ENCODE peak calls at places on chromosome 3, in ten cellular contexts. One of them, this sample, is unnamed.

GRCh38 chr3:197000211-197000610 is 29.4 kb downstream of the MELTF start:
- DNase-seq in body of pancreas: peak
- DNase-seq in SK-N-SH: no peak
- DNase-seq in CD8-positive, alpha-beta T cell: no peak
- DNase-seq in astrocyte: no peak
- DNase-seq in activated T-cell treated with anti-CD3 and anti-CD28 coated beads, Interleukin-2, amount 50 U/mL, for 1 hour: no peak
- DNase-seq in activated gamma-delta T cell treated with Interleukin-2 at 50 U/mL for 16 hours: no peak
- DNase-seq in stimulated activated CD4-positive, alpha-beta T cell treated with anti-CD3 and anti-CD28 coated beads, Interleukin-2, amount 100 ng/mL, for 48 hours: no peak
- DNase-seq in IMR-90: peak
- DNase-seq in NCI-H1092: no peak
- DNase-seq in this sample: no peak

GRCh38 chr3:190533511-190534282 is 19.8 kb downstream of the IL1RAP start:
- DNase-seq in body of pancreas: peak
- DNase-seq in SK-N-SH: no peak
- DNase-seq in CD8-positive, alpha-beta T cell: no peak
- DNase-seq in astrocyte: peak
- DNase-seq in activated T-cell treated with anti-CD3 and anti-CD28 coated beads, Interleukin-2, amount 50 U/mL, for 1 hour: no peak
- DNase-seq in activated gamma-delta T cell treated with Interleukin-2 at 50 U/mL for 16 hours: no peak
- DNase-seq in stimulated activated CD4-positive, alpha-beta T cell treated with anti-CD3 and anti-CD28 coated beads, Interleukin-2, amount 100 ng/mL, for 48 hours: no peak
- DNase-seq in IMR-90: peak
- DNase-seq in NCI-H1092: no peak
- DNase-seq in this sample: no peak

GRCh38 chr3:177284383-177284881 is 87.2 kb upstream of the TBL1XR1 start:
- DNase-seq in body of pancreas: peak
- DNase-seq in SK-N-SH: no peak
- DNase-seq in CD8-positive, alpha-beta T cell: no peak
- DNase-seq in astrocyte: peak
- DNase-seq in activated T-cell treated with anti-CD3 and anti-CD28 coated beads, Interleukin-2, amount 50 U/mL, for 1 hour: peak
- DNase-seq in activated gamma-delta T cell treated with Interleukin-2 at 50 U/mL for 16 hours: no peak
- DNase-seq in stimulated activated CD4-positive, alpha-beta T cell treated with anti-CD3 and anti-CD28 coated beads, Interleukin-2, amount 100 ng/mL, for 48 hours: peak
- DNase-seq in IMR-90: peak
- DNase-seq in NCI-H1092: no peak
- DNase-seq in this sample: no peak

GRCh38 chr3:41198526-41198925 is 779 bp upstream of the CTNNB1 start:
- DNase-seq in body of pancreas: peak
- DNase-seq in SK-N-SH: no peak
- DNase-seq in CD8-positive, alpha-beta T cell: peak
- DNase-seq in astrocyte: peak
- DNase-seq in activated T-cell treated with anti-CD3 and anti-CD28 coated beads, Interleukin-2, amount 50 U/mL, for 1 hour: no peak
- DNase-seq in activated gamma-delta T cell treated with Interleukin-2 at 50 U/mL for 16 hours: no peak
- DNase-seq in stimulated activated CD4-positive, alpha-beta T cell treated with anti-CD3 and anti-CD28 coated beads, Interleukin-2, amount 100 ng/mL, for 48 hours: no peak
- DNase-seq in IMR-90: no peak
- DNase-seq in NCI-H1092: peak
- DNase-seq in this sample: no peak

GRCh38 chr3:71813704-71814103 is 28.8 kb upstream of the PROK2 start:
- DNase-seq in body of pancreas: no peak
- DNase-seq in SK-N-SH: no peak
- DNase-seq in CD8-positive, alpha-beta T cell: no peak
- DNase-seq in astrocyte: no peak
- DNase-seq in activated T-cell treated with anti-CD3 and anti-CD28 coated beads, Interleukin-2, amount 50 U/mL, for 1 hour: no peak
- DNase-seq in activated gamma-delta T cell treated with Interleukin-2 at 50 U/mL for 16 hours: no peak
- DNase-seq in stimulated activated CD4-positive, alpha-beta T cell treated with anti-CD3 and anti-CD28 coated beads, Interleukin-2, amount 100 ng/mL, for 48 hours: no peak
- DNase-seq in IMR-90: no peak
- DNase-seq in NCI-H1092: no peak
- DNase-seq in this sample: no peak

GRCh38 chr3:153051427-153052095 is 110.5 kb upstream of the RAP2B start:
- DNase-seq in body of pancreas: no peak
- DNase-seq in SK-N-SH: no peak
- DNase-seq in CD8-positive, alpha-beta T cell: no peak
- DNase-seq in astrocyte: peak
- DNase-seq in activated T-cell treated with anti-CD3 and anti-CD28 coated beads, Interleukin-2, amount 50 U/mL, for 1 hour: no peak
- DNase-seq in activated gamma-delta T cell treated with Interleukin-2 at 50 U/mL for 16 hours: no peak
- DNase-seq in stimulated activated CD4-positive, alpha-beta T cell treated with anti-CD3 and anti-CD28 coated beads, Interleukin-2, amount 100 ng/mL, for 48 hours: no peak
- DNase-seq in IMR-90: peak
- DNase-seq in NCI-H1092: no peak
- DNase-seq in this sample: no peak

GRCh38 chr3:160459450-160459970 is 9.9 kb upstream of the TRIM59 start:
- DNase-seq in body of pancreas: no peak
- DNase-seq in SK-N-SH: no peak
- DNase-seq in CD8-positive, alpha-beta T cell: no peak
- DNase-seq in astrocyte: no peak
- DNase-seq in activated T-cell treated with anti-CD3 and anti-CD28 coated beads, Interleukin-2, amount 50 U/mL, for 1 hour: no peak
- DNase-seq in activated gamma-delta T cell treated with Interleukin-2 at 50 U/mL for 16 hours: no peak
- DNase-seq in stimulated activated CD4-positive, alpha-beta T cell treated with anti-CD3 and anti-CD28 coated beads, Interleukin-2, amount 100 ng/mL, for 48 hours: no peak
- DNase-seq in IMR-90: no peak
- DNase-seq in NCI-H1092: no peak
- DNase-seq in this sample: no peak

GRCh38 chr3:184218814-184219213 is 10.6 kb upstream of the VWA5B2 start:
- DNase-seq in body of pancreas: no peak
- DNase-seq in SK-N-SH: no peak
- DNase-seq in CD8-positive, alpha-beta T cell: no peak
- DNase-seq in astrocyte: no peak
- DNase-seq in activated T-cell treated with anti-CD3 and anti-CD28 coated beads, Interleukin-2, amount 50 U/mL, for 1 hour: no peak
- DNase-seq in activated gamma-delta T cell treated with Interleukin-2 at 50 U/mL for 16 hours: no peak
- DNase-seq in stimulated activated CD4-positive, alpha-beta T cell treated with anti-CD3 and anti-CD28 coated beads, Interleukin-2, amount 100 ng/mL, for 48 hours: no peak
- DNase-seq in IMR-90: no peak
- DNase-seq in NCI-H1092: no peak
- DNase-seq in this sample: no peak

GRCh38 chr3:134350266-134350665 is 24.0 kb downstream of the AMOTL2 start:
- DNase-seq in body of pancreas: no peak
- DNase-seq in SK-N-SH: no peak
- DNase-seq in CD8-positive, alpha-beta T cell: no peak
- DNase-seq in astrocyte: no peak
- DNase-seq in activated T-cell treated with anti-CD3 and anti-CD28 coated beads, Interleukin-2, amount 50 U/mL, for 1 hour: no peak
- DNase-seq in activated gamma-delta T cell treated with Interleukin-2 at 50 U/mL for 16 hours: no peak
- DNase-seq in stimulated activated CD4-positive, alpha-beta T cell treated with anti-CD3 and anti-CD28 coated beads, Interleukin-2, amount 100 ng/mL, for 48 hours: no peak
- DNase-seq in IMR-90: no peak
- DNase-seq in NCI-H1092: no peak
- DNase-seq in this sample: no peak

GRCh38 chr3:14869877-14870563 is 51.3 kb downstream of the FGD5 start:
- DNase-seq in body of pancreas: no peak
- DNase-seq in SK-N-SH: no peak
- DNase-seq in CD8-positive, alpha-beta T cell: no peak
- DNase-seq in astrocyte: no peak
- DNase-seq in activated T-cell treated with anti-CD3 and anti-CD28 coated beads, Interleukin-2, amount 50 U/mL, for 1 hour: no peak
- DNase-seq in activated gamma-delta T cell treated with Interleukin-2 at 50 U/mL for 16 hours: no peak
- DNase-seq in stimulated activated CD4-positive, alpha-beta T cell treated with anti-CD3 and anti-CD28 coated beads, Interleukin-2, amount 100 ng/mL, for 48 hours: no peak
- DNase-seq in IMR-90: no peak
- DNase-seq in NCI-H1092: no peak
- DNase-seq in this sample: no peak

GRCh38 chr3:141959531-141959920 is 83.1 kb downstream of the ATP1B3 start:
- DNase-seq in body of pancreas: no peak
- DNase-seq in SK-N-SH: no peak
- DNase-seq in CD8-positive, alpha-beta T cell: no peak
- DNase-seq in astrocyte: no peak
- DNase-seq in activated T-cell treated with anti-CD3 and anti-CD28 coated beads, Interleukin-2, amount 50 U/mL, for 1 hour: no peak
- DNase-seq in activated gamma-delta T cell treated with Interleukin-2 at 50 U/mL for 16 hours: no peak
- DNase-seq in stimulated activated CD4-positive, alpha-beta T cell treated with anti-CD3 and anti-CD28 coated beads, Interleukin-2, amount 100 ng/mL, for 48 hours: no peak
- DNase-seq in IMR-90: no peak
- DNase-seq in NCI-H1092: no peak
- DNase-seq in this sample: no peak

GRCh38 chr3:78867409-78868372 is 900.1 kb downstream of the ROBO1 start:
- DNase-seq in body of pancreas: no peak
- DNase-seq in SK-N-SH: no peak
- DNase-seq in CD8-positive, alpha-beta T cell: no peak
- DNase-seq in astrocyte: peak
- DNase-seq in activated T-cell treated with anti-CD3 and anti-CD28 coated beads, Interleukin-2, amount 50 U/mL, for 1 hour: no peak
- DNase-seq in activated gamma-delta T cell treated with Interleukin-2 at 50 U/mL for 16 hours: no peak
- DNase-seq in stimulated activated CD4-positive, alpha-beta T cell treated with anti-CD3 and anti-CD28 coated beads, Interleukin-2, amount 100 ng/mL, for 48 hours: no peak
- DNase-seq in IMR-90: peak
- DNase-seq in NCI-H1092: no peak
- DNase-seq in this sample: no peak

GRCh38 chr3:169295126-169295525 is 368.4 kb downstream of the MECOM start:
- DNase-seq in body of pancreas: no peak
- DNase-seq in SK-N-SH: no peak
- DNase-seq in CD8-positive, alpha-beta T cell: no peak
- DNase-seq in astrocyte: no peak
- DNase-seq in activated T-cell treated with anti-CD3 and anti-CD28 coated beads, Interleukin-2, amount 50 U/mL, for 1 hour: no peak
- DNase-seq in activated gamma-delta T cell treated with Interleukin-2 at 50 U/mL for 16 hours: no peak
- DNase-seq in stimulated activated CD4-positive, alpha-beta T cell treated with anti-CD3 and anti-CD28 coated beads, Interleukin-2, amount 100 ng/mL, for 48 hours: no peak
- DNase-seq in IMR-90: peak
- DNase-seq in NCI-H1092: no peak
- DNase-seq in this sample: no peak

GRCh38 chr3:123749716-123750115 is 134.4 kb downstream of the MYLK start:
- DNase-seq in body of pancreas: no peak
- DNase-seq in SK-N-SH: no peak
- DNase-seq in CD8-positive, alpha-beta T cell: no peak
- DNase-seq in astrocyte: peak
- DNase-seq in activated T-cell treated with anti-CD3 and anti-CD28 coated beads, Interleukin-2, amount 50 U/mL, for 1 hour: no peak
- DNase-seq in activated gamma-delta T cell treated with Interleukin-2 at 50 U/mL for 16 hours: no peak
- DNase-seq in stimulated activated CD4-positive, alpha-beta T cell treated with anti-CD3 and anti-CD28 coated beads, Interleukin-2, amount 100 ng/mL, for 48 hours: no peak
- DNase-seq in IMR-90: peak
- DNase-seq in NCI-H1092: no peak
- DNase-seq in this sample: no peak

GRCh38 chr3:187858711-187859110 is 113.4 kb upstream of the BCL6 start:
- DNase-seq in body of pancreas: no peak
- DNase-seq in SK-N-SH: no peak
- DNase-seq in CD8-positive, alpha-beta T cell: no peak
- DNase-seq in astrocyte: no peak
- DNase-seq in activated T-cell treated with anti-CD3 and anti-CD28 coated beads, Interleukin-2, amount 50 U/mL, for 1 hour: no peak
- DNase-seq in activated gamma-delta T cell treated with Interleukin-2 at 50 U/mL for 16 hours: no peak
- DNase-seq in stimulated activated CD4-positive, alpha-beta T cell treated with anti-CD3 and anti-CD28 coated beads, Interleukin-2, amount 100 ng/mL, for 48 hours: no peak
- DNase-seq in IMR-90: no peak
- DNase-seq in NCI-H1092: no peak
- DNase-seq in this sample: no peak

GRCh38 chr3:140545756-140546155 is 132.1 kb upstream of the TRIM42 start:
- DNase-seq in body of pancreas: no peak
- DNase-seq in SK-N-SH: no peak
- DNase-seq in CD8-positive, alpha-beta T cell: no peak
- DNase-seq in astrocyte: peak
- DNase-seq in activated T-cell treated with anti-CD3 and anti-CD28 coated beads, Interleukin-2, amount 50 U/mL, for 1 hour: no peak
- DNase-seq in activated gamma-delta T cell treated with Interleukin-2 at 50 U/mL for 16 hours: no peak
- DNase-seq in stimulated activated CD4-positive, alpha-beta T cell treated with anti-CD3 and anti-CD28 coated beads, Interleukin-2, amount 100 ng/mL, for 48 hours: no peak
- DNase-seq in IMR-90: no peak
- DNase-seq in NCI-H1092: no peak
- DNase-seq in this sample: no peak

GRCh38 chr3:158381274-158381868 is 189.6 kb upstream of the MLF1 start:
- DNase-seq in body of pancreas: no peak
- DNase-seq in SK-N-SH: no peak
- DNase-seq in CD8-positive, alpha-beta T cell: no peak
- DNase-seq in astrocyte: peak
- DNase-seq in activated T-cell treated with anti-CD3 and anti-CD28 coated beads, Interleukin-2, amount 50 U/mL, for 1 hour: no peak
- DNase-seq in activated gamma-delta T cell treated with Interleukin-2 at 50 U/mL for 16 hours: no peak
- DNase-seq in stimulated activated CD4-positive, alpha-beta T cell treated with anti-CD3 and anti-CD28 coated beads, Interleukin-2, amount 100 ng/mL, for 48 hours: no peak
- DNase-seq in IMR-90: peak
- DNase-seq in NCI-H1092: no peak
- DNase-seq in this sample: no peak

GRCh38 chr3:187997490-187997889 is 156.5 kb upstream of the LPP start:
- DNase-seq in body of pancreas: no peak
- DNase-seq in SK-N-SH: no peak
- DNase-seq in CD8-positive, alpha-beta T cell: no peak
- DNase-seq in astrocyte: peak
- DNase-seq in activated T-cell treated with anti-CD3 and anti-CD28 coated beads, Interleukin-2, amount 50 U/mL, for 1 hour: no peak
- DNase-seq in activated gamma-delta T cell treated with Interleukin-2 at 50 U/mL for 16 hours: no peak
- DNase-seq in stimulated activated CD4-positive, alpha-beta T cell treated with anti-CD3 and anti-CD28 coated beads, Interleukin-2, amount 100 ng/mL, for 48 hours: no peak
- DNase-seq in IMR-90: peak
- DNase-seq in NCI-H1092: no peak
- DNase-seq in this sample: no peak

GRCh38 chr3:100226712-100227429 is 33.9 kb upstream of the TBC1D23 start:
- DNase-seq in body of pancreas: no peak
- DNase-seq in SK-N-SH: no peak
- DNase-seq in CD8-positive, alpha-beta T cell: no peak
- DNase-seq in astrocyte: peak
- DNase-seq in activated T-cell treated with anti-CD3 and anti-CD28 coated beads, Interleukin-2, amount 50 U/mL, for 1 hour: no peak
- DNase-seq in activated gamma-delta T cell treated with Interleukin-2 at 50 U/mL for 16 hours: no peak
- DNase-seq in stimulated activated CD4-positive, alpha-beta T cell treated with anti-CD3 and anti-CD28 coated beads, Interleukin-2, amount 100 ng/mL, for 48 hours: no peak
- DNase-seq in IMR-90: peak
- DNase-seq in NCI-H1092: no peak
- DNase-seq in this sample: no peak

GRCh38 chr3:22569570-22569969 is 633.6 kb upstream of the UBE2E2 start:
- DNase-seq in body of pancreas: no peak
- DNase-seq in SK-N-SH: no peak
- DNase-seq in CD8-positive, alpha-beta T cell: no peak
- DNase-seq in astrocyte: no peak
- DNase-seq in activated T-cell treated with anti-CD3 and anti-CD28 coated beads, Interleukin-2, amount 50 U/mL, for 1 hour: no peak
- DNase-seq in activated gamma-delta T cell treated with Interleukin-2 at 50 U/mL for 16 hours: no peak
- DNase-seq in stimulated activated CD4-positive, alpha-beta T cell treated with anti-CD3 and anti-CD28 coated beads, Interleukin-2, amount 100 ng/mL, for 48 hours: no peak
- DNase-seq in IMR-90: no peak
- DNase-seq in NCI-H1092: no peak
- DNase-seq in this sample: no peak

GRCh38 chr3:31268868-31269267 is 263.9 kb upstream of the STT3B start:
- DNase-seq in body of pancreas: no peak
- DNase-seq in SK-N-SH: no peak
- DNase-seq in CD8-positive, alpha-beta T cell: peak
- DNase-seq in astrocyte: no peak
- DNase-seq in activated T-cell treated with anti-CD3 and anti-CD28 coated beads, Interleukin-2, amount 50 U/mL, for 1 hour: no peak
- DNase-seq in activated gamma-delta T cell treated with Interleukin-2 at 50 U/mL for 16 hours: no peak
- DNase-seq in stimulated activated CD4-positive, alpha-beta T cell treated with anti-CD3 and anti-CD28 coated beads, Interleukin-2, amount 100 ng/mL, for 48 hours: no peak
- DNase-seq in IMR-90: no peak
- DNase-seq in NCI-H1092: no peak
- DNase-seq in this sample: no peak

GRCh38 chr3:146746190-146746589 is 141.0 kb upstream of the PLSCR5 start:
- DNase-seq in body of pancreas: no peak
- DNase-seq in SK-N-SH: no peak
- DNase-seq in CD8-positive, alpha-beta T cell: no peak
- DNase-seq in astrocyte: peak
- DNase-seq in activated T-cell treated with anti-CD3 and anti-CD28 coated beads, Interleukin-2, amount 50 U/mL, for 1 hour: no peak
- DNase-seq in activated gamma-delta T cell treated with Interleukin-2 at 50 U/mL for 16 hours: no peak
- DNase-seq in stimulated activated CD4-positive, alpha-beta T cell treated with anti-CD3 and anti-CD28 coated beads, Interleukin-2, amount 100 ng/mL, for 48 hours: no peak
- DNase-seq in IMR-90: peak
- DNase-seq in NCI-H1092: no peak
- DNase-seq in this sample: no peak

GRCh38 chr3:30915782-30916181 is 21.3 kb upstream of the GADL1 start:
- DNase-seq in body of pancreas: no peak
- DNase-seq in SK-N-SH: no peak
- DNase-seq in CD8-positive, alpha-beta T cell: no peak
- DNase-seq in astrocyte: no peak
- DNase-seq in activated T-cell treated with anti-CD3 and anti-CD28 coated beads, Interleukin-2, amount 50 U/mL, for 1 hour: no peak
- DNase-seq in activated gamma-delta T cell treated with Interleukin-2 at 50 U/mL for 16 hours: no peak
- DNase-seq in stimulated activated CD4-positive, alpha-beta T cell treated with anti-CD3 and anti-CD28 coated beads, Interleukin-2, amount 100 ng/mL, for 48 hours: no peak
- DNase-seq in IMR-90: no peak
- DNase-seq in NCI-H1092: no peak
- DNase-seq in this sample: no peak

GRCh38 chr3:5787863-5788488 is 600.5 kb downstream of the EDEM1 start:
- DNase-seq in body of pancreas: peak
- DNase-seq in SK-N-SH: peak
- DNase-seq in CD8-positive, alpha-beta T cell: no peak
- DNase-seq in astrocyte: no peak
- DNase-seq in activated T-cell treated with anti-CD3 and anti-CD28 coated beads, Interleukin-2, amount 50 U/mL, for 1 hour: no peak
- DNase-seq in activated gamma-delta T cell treated with Interleukin-2 at 50 U/mL for 16 hours: no peak
- DNase-seq in stimulated activated CD4-positive, alpha-beta T cell treated with anti-CD3 and anti-CD28 coated beads, Interleukin-2, amount 100 ng/mL, for 48 hours: no peak
- DNase-seq in IMR-90: no peak
- DNase-seq in NCI-H1092: no peak
- DNase-seq in this sample: no peak